ENCODE peak calls at places on chromosomes 16 and 17, in six cellular contexts. One of them, this sample, is unnamed.

GRCh38 chr16:50021509-50021908 is 3.5 kb upstream of the CNEP1R1 start:
- DNase-seq in PC-9: no peak
- DNase-seq in hepatocyte: peak; percentile 27
- DNase-seq in SK-N-SH: no peak
- DNase-seq in HCT116: no peak
- DNase-seq in MM.1S: peak; percentile 12
- DNase-seq in this sample: peak; percentile 56

GRCh38 chr17:13827118-13827517 is 225.4 kb upstream of the HS3ST3A1 start:
- DNase-seq in PC-9: no peak
- DNase-seq in hepatocyte: no peak
- DNase-seq in SK-N-SH: no peak
- DNase-seq in HCT116: no peak
- DNase-seq in MM.1S: no peak
- DNase-seq in this sample: no peak

GRCh38 chr17:78337244-78338109 is 22.4 kb downstream of the SOCS3 start:
- DNase-seq in PC-9: peak; percentile 52
- DNase-seq in hepatocyte: no peak
- DNase-seq in SK-N-SH: no peak
- DNase-seq in HCT116: no peak
- DNase-seq in MM.1S: no peak
- DNase-seq in this sample: peak; percentile 56

GRCh38 chr16:55706739-55707487 is 51.1 kb downstream of the SLC6A2 start:
- DNase-seq in PC-9: no peak
- DNase-seq in hepatocyte: no peak
- DNase-seq in SK-N-SH: peak; percentile 48
- DNase-seq in HCT116: no peak
- DNase-seq in MM.1S: no peak
- DNase-seq in this sample: no peak

GRCh38 chr17:81239714-81240555 is 817 bp downstream of the NDUFAF8 start:
- DNase-seq in PC-9: no peak
- DNase-seq in hepatocyte: peak; percentile 35
- DNase-seq in SK-N-SH: peak; percentile 67
- DNase-seq in HCT116: no peak
- DNase-seq in MM.1S: peak; percentile 84
- DNase-seq in this sample: peak; percentile 71

GRCh38 chr17:2755941-2756724 is 6.7 kb upstream of the CCDC92B start:
- DNase-seq in PC-9: no peak
- DNase-seq in hepatocyte: peak; percentile 37
- DNase-seq in SK-N-SH: no peak
- DNase-seq in HCT116: no peak
- DNase-seq in MM.1S: no peak
- DNase-seq in this sample: no peak

GRCh38 chr16:20799599-20799998 is 6.7 kb downstream of the ERI2 start:
- DNase-seq in PC-9: no peak
- DNase-seq in hepatocyte: peak; percentile 39
- DNase-seq in SK-N-SH: no peak
- DNase-seq in HCT116: peak; percentile 6
- DNase-seq in MM.1S: peak; percentile 56
- DNase-seq in this sample: peak; percentile 76

GRCh38 chr17:47781397-47781796 is 40.2 kb downstream of the OSBPL7 start:
- DNase-seq in PC-9: no peak
- DNase-seq in hepatocyte: no peak
- DNase-seq in SK-N-SH: no peak
- DNase-seq in HCT116: no peak
- DNase-seq in MM.1S: no peak
- DNase-seq in this sample: no peak

GRCh38 chr17:39966771-39967170 is 4.0 kb downstream of the GSDMA start:
- DNase-seq in PC-9: no peak
- DNase-seq in hepatocyte: no peak
- DNase-seq in SK-N-SH: no peak
- DNase-seq in HCT116: no peak
- DNase-seq in MM.1S: no peak
- DNase-seq in this sample: no peak

GRCh38 chr17:17723354-17724261 is 42.4 kb downstream of the RAI1 start:
- DNase-seq in PC-9: no peak
- DNase-seq in hepatocyte: peak; percentile 85
- DNase-seq in SK-N-SH: peak; percentile 87
- DNase-seq in HCT116: no peak
- DNase-seq in MM.1S: no peak
- DNase-seq in this sample: no peak

GRCh38 chr17:66467766-66468165 is 165.4 kb downstream of the PRKCA start:
- DNase-seq in PC-9: no peak
- DNase-seq in hepatocyte: no peak
- DNase-seq in SK-N-SH: no peak
- DNase-seq in HCT116: no peak
- DNase-seq in MM.1S: no peak
- DNase-seq in this sample: no peak

GRCh38 chr16:1181715-1182671 is 29.1 kb downstream of the CACNA1H start:
- DNase-seq in PC-9: peak; percentile 74
- DNase-seq in hepatocyte: peak; percentile 89
- DNase-seq in SK-N-SH: no peak
- DNase-seq in HCT116: no peak
- DNase-seq in MM.1S: no peak
- DNase-seq in this sample: no peak

GRCh38 chr17:77769215-77769614 is 189.3 kb upstream of the TNRC6C start:
- DNase-seq in PC-9: no peak
- DNase-seq in hepatocyte: no peak
- DNase-seq in SK-N-SH: no peak
- DNase-seq in HCT116: no peak
- DNase-seq in MM.1S: peak; percentile 21
- DNase-seq in this sample: no peak

GRCh38 chr16:8661703-8662102 is 12.7 kb upstream of the ABAT start:
- DNase-seq in PC-9: no peak
- DNase-seq in hepatocyte: no peak
- DNase-seq in SK-N-SH: no peak
- DNase-seq in HCT116: no peak
- DNase-seq in MM.1S: no peak
- DNase-seq in this sample: no peak

DNA sequence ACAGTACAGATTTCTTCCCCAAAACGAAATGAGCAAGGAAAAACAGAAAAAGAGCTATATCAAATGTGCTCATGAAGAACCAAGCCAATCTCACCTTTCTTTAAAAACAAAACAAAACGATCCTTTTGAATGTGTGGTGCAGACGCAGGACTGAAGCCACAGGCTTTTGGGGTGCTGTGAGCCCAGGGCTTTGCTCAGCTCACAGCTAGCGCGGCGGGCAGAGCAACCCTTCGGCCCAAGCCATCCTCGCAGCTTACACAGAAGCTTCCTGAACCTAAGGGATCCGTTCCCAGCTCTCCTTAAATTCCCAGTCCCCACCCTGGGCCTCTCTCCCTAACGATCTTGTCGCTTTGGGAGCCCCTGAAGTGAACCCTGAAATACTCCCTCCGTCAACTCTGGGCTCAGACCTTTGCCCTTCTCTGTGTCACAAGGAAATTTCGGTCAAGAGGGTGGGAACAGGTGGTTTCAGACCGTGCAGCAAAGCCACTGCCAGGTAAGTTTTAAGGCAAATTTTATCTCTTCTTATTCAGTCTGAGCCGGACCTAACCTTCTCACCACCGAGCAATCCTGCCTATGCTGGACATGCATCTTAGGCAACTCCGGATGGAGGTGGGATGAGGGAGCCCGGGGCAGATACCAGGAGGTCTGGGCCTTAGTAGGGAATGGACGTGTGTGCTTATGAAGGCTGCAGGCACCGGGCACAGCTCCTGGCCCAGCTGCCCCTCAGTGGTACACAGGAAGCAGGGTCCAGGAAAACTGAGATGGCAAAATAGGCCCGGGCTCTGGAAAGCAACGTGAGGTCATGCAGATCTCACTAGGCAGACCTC is 52.0 kb downstream of the COTL1 start:
- DNase-seq in PC-9: no peak
- DNase-seq in hepatocyte: no peak
- DNase-seq in SK-N-SH: no peak
- DNase-seq in HCT116: no peak
- DNase-seq in MM.1S: no peak
- DNase-seq in this sample: no peak
- H3K4me1 ChIP-seq in PC-9: no peaks in the 10 kb centered on the region
- H3K4me1 ChIP-seq in hepatocyte: peaks cover 7% of the 10 kb centered on the region
- H3K4me1 ChIP-seq in SK-N-SH: no peaks in the 10 kb centered on the region
- H3K4me1 ChIP-seq in HCT116: peaks cover 9% of the 10 kb centered on the region
- H3K4me1 ChIP-seq in MM.1S: no peaks in the 10 kb centered on the region
- H3K4me1 ChIP-seq in this sample: no peaks in the 10 kb centered on the region

DNA sequence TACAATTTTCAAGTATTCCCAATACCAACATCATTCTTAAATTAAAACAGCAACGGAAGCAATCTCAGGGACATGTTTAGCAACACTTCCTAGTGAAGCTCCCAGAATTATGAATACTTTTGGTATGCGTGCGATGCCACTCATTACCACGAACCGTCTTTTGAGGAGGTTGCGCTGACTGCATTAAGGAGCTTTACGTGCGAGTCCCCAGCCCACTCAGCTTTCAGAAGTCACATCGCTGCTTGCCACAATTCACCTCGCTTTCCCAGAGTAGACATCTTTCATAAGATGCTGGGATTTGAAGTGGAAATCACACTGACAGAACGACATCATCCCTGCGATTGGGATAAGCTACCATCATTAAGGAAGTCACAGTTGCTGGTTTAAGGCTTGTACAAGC is 441.6 kb upstream of the HSBP1 start:
- DNase-seq in PC-9: no peak
- DNase-seq in hepatocyte: no peak
- DNase-seq in SK-N-SH: no peak
- DNase-seq in HCT116: no peak
- DNase-seq in MM.1S: no peak
- DNase-seq in this sample: no peak
- H3K4me3 ChIP-seq in PC-9: no peak overlapping the region
- H3K4me3 ChIP-seq in hepatocyte: no peak overlapping the region
- H3K4me3 ChIP-seq in SK-N-SH: no peak overlapping the region
- H3K4me3 ChIP-seq in HCT116: no peak overlapping the region
- H3K4me3 ChIP-seq in MM.1S: no peak overlapping the region
- H3K4me3 ChIP-seq in this sample: no peak overlapping the region

GRCh38 chr16:81518439-81518757 is 73.8 kb downstream of the CMIP start:
- DNase-seq in PC-9: no peak
- DNase-seq in hepatocyte: no peak
- DNase-seq in SK-N-SH: no peak
- DNase-seq in HCT116: no peak
- DNase-seq in MM.1S: no peak
- DNase-seq in this sample: no peak

GRCh38 chr16:81519298-81520150 is 74.9 kb downstream of the CMIP start:
- DNase-seq in PC-9: no peak
- DNase-seq in hepatocyte: no peak
- DNase-seq in SK-N-SH: no peak
- DNase-seq in HCT116: no peak
- DNase-seq in MM.1S: peak; percentile 27
- DNase-seq in this sample: no peak

GRCh38 chr16:81517150-81517499 is 72.5 kb downstream of the CMIP start:
- DNase-seq in PC-9: no peak
- DNase-seq in hepatocyte: no peak
- DNase-seq in SK-N-SH: no peak
- DNase-seq in HCT116: no peak
- DNase-seq in MM.1S: no peak
- DNase-seq in this sample: no peak

GRCh38 chr16:81516478-81517149 is 72.0 kb downstream of the CMIP start:
- DNase-seq in PC-9: no peak
- DNase-seq in hepatocyte: no peak
- DNase-seq in SK-N-SH: peak; percentile 84
- DNase-seq in HCT116: no peak
- DNase-seq in MM.1S: no peak
- DNase-seq in this sample: no peak

DNA sequence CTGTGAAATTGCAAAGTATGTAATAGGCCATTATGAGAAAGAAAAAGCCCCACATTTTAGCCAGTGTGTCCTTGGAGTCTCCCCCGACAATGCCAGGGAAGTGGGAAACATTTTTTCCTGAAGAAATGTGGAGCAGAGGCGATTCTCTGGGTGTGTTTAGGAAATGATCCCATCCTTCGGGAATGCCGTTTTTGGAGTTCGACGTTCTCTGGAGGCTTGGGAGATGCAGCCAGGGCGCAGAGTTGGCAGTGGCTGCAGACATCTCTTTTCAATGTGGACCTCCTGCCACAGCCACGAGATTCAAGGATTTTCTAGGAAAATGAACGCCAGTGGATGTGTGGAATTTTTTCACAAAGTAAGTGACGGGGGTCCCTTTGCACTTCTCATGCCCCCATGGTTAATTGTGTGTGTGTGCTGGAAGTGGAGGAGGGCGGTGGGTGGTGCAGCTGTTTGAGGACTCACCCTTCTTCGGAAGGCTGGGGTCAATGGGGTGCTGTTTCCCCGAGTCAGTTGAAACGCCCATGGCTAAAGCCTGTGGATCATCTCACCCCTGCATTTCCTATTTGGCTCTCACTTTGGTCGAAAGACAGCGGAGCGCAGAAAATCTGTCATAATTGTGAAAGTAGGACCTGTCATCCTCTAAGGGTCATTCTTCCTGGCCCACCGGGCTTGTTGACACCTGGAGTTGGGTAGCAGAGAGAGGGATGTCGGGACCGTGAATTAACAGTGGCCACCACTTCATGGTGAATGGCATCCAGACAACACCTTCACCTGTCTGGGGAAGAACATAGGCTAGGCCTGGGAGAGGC is 73.2 kb downstream of the CMIP start:
- DNase-seq in PC-9: no peak
- DNase-seq in hepatocyte: no peak
- DNase-seq in SK-N-SH: no peak
- DNase-seq in HCT116: no peak
- DNase-seq in MM.1S: no peak
- DNase-seq in this sample: no peak
- H3K9me2 ChIP-seq in PC-9: no peaks in the 10 kb centered on the region
- H3K9me2 ChIP-seq in hepatocyte: no peaks in the 10 kb centered on the region
- H3K9me2 ChIP-seq in SK-N-SH: no peaks in the 10 kb centered on the region
- H3K9me2 ChIP-seq in HCT116: no peaks in the 10 kb centered on the region
- H3K9me2 ChIP-seq in MM.1S: no peaks in the 10 kb centered on the region
- H3K9me2 ChIP-seq in this sample: no peaks in the 10 kb centered on the region

GRCh38 chr17:35086164-35086563 is 22.7 kb upstream of the RFFL start:
- DNase-seq in PC-9: no peak
- DNase-seq in hepatocyte: no peak
- DNase-seq in SK-N-SH: no peak
- DNase-seq in HCT116: no peak
- DNase-seq in MM.1S: no peak
- DNase-seq in this sample: no peak

GRCh38 chr17:35082073-35082657 is 18.7 kb upstream of the RFFL start:
- DNase-seq in PC-9: peak; percentile 20
- DNase-seq in hepatocyte: no peak
- DNase-seq in SK-N-SH: peak; percentile 51
- DNase-seq in HCT116: peak; percentile 81
- DNase-seq in MM.1S: peak; percentile 68
- DNase-seq in this sample: no peak

GRCh38 chr17:35083071-35083470 is 19.6 kb upstream of the RFFL start:
- DNase-seq in PC-9: no peak
- DNase-seq in hepatocyte: no peak
- DNase-seq in SK-N-SH: no peak
- DNase-seq in HCT116: no peak
- DNase-seq in MM.1S: no peak
- DNase-seq in this sample: no peak

GRCh38 chr17:35086931-35087573 is 23.5 kb upstream of the RFFL start:
- DNase-seq in PC-9: peak; percentile 18
- DNase-seq in hepatocyte: peak; percentile 15
- DNase-seq in SK-N-SH: no peak
- DNase-seq in HCT116: no peak
- DNase-seq in MM.1S: no peak
- DNase-seq in this sample: no peak

DNA sequence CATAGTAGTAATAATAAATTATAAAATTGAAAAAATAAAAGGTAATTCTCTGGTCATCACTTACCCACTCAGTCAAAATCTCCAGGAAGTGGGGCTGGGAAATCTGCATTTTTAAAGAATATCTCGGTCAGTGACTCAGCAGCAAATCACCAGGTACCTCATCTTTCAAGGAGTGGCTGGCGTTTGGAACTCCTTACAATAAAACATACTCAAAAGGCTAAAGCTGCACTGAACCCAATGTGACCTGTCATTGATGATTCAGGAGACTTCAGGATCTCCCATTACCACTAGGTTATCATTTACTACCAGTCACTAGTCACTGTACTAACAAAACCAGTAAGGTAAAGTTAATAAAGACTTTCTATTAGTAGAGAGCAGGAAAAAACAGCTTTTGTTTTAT is 21.5 kb upstream of the RFFL start:
- DNase-seq in PC-9: peak; percentile 35
- DNase-seq in hepatocyte: peak; percentile 47
- DNase-seq in SK-N-SH: no peak
- DNase-seq in HCT116: peak; percentile 81
- DNase-seq in MM.1S: no peak
- DNase-seq in this sample: no peak
- H3K4me1 ChIP-seq in PC-9: peaks cover 78% of the 10 kb centered on the region
- H3K4me1 ChIP-seq in hepatocyte: peaks cover 14% of the 10 kb centered on the region
- H3K4me1 ChIP-seq in SK-N-SH: peaks cover 36% of the 10 kb centered on the region
- H3K4me1 ChIP-seq in HCT116: peaks cover 89% of the 10 kb centered on the region
- H3K4me1 ChIP-seq in MM.1S: peaks cover 48% of the 10 kb centered on the region
- H3K4me1 ChIP-seq in this sample: peaks cover 54% of the 10 kb centered on the region